ENCODE peak calls at places on chromosomes 6 and 20, in ten cellular contexts. One of them, this sample, is unnamed.

GRCh38 chr6:148524976-148525375 is 182.3 kb downstream of the SASH1 start:
- DNase-seq in substantia nigra: no peak
- DNase-seq in mammary epithelial cell: no peak
- DNase-seq in transverse colon: no peak
- DNase-seq in right cardiac atrium: no peak
- DNase-seq in fibroblast of lung: peak
- DNase-seq in tibial nerve: no peak
- DNase-seq in CD4-positive, CD25-positive, alpha-beta regulatory T cell: no peak
- DNase-seq in caudate nucleus: no peak
- DNase-seq in AG04450: no peak
- DNase-seq in this sample: no peak

GRCh38 chr6:164022632-164023031 is 608.1 kb downstream of the QKI start:
- DNase-seq in CD4-positive, CD25-positive, alpha-beta regulatory T cell: no peak
- DNase-seq in right cardiac atrium: peak
- DNase-seq in substantia nigra: no peak
- DNase-seq in fibroblast of lung: no peak
- DNase-seq in transverse colon: no peak
- DNase-seq in AG04450: no peak
- DNase-seq in caudate nucleus: no peak
- DNase-seq in tibial nerve: no peak
- DNase-seq in mammary epithelial cell: no peak
- DNase-seq in this sample: no peak

GRCh38 chr6:168150551-168151444 is 71.8 kb upstream of the FRMD1 start:
- DNase-seq in right cardiac atrium: no peak
- DNase-seq in fibroblast of lung: no peak
- DNase-seq in caudate nucleus: no peak
- DNase-seq in tibial nerve: no peak
- DNase-seq in substantia nigra: no peak
- DNase-seq in AG04450: no peak
- DNase-seq in transverse colon: peak
- DNase-seq in mammary epithelial cell: no peak
- DNase-seq in CD4-positive, CD25-positive, alpha-beta regulatory T cell: no peak
- DNase-seq in this sample: no peak

GRCh38 chr20:48826883-48827771 is 672 bp downstream of the PREX1 start:
- DNase-seq in AG04450: no peak
- DNase-seq in CD4-positive, CD25-positive, alpha-beta regulatory T cell: peak
- DNase-seq in caudate nucleus: no peak
- DNase-seq in transverse colon: peak
- DNase-seq in fibroblast of lung: peak
- DNase-seq in mammary epithelial cell: no peak
- DNase-seq in substantia nigra: no peak
- DNase-seq in tibial nerve: no peak
- DNase-seq in right cardiac atrium: peak
- DNase-seq in this sample: no peak

GRCh38 chr6:142569676-142570075 is 267.9 kb downstream of the ADGRG6 start:
- DNase-seq in caudate nucleus: peak
- DNase-seq in tibial nerve: no peak
- DNase-seq in transverse colon: no peak
- DNase-seq in right cardiac atrium: no peak
- DNase-seq in fibroblast of lung: peak
- DNase-seq in AG04450: no peak
- DNase-seq in substantia nigra: no peak
- DNase-seq in CD4-positive, CD25-positive, alpha-beta regulatory T cell: no peak
- DNase-seq in mammary epithelial cell: peak
- DNase-seq in this sample: peak

GRCh38 chr6:115899883-115900282 is 160.8 kb downstream of the FRK start:
- DNase-seq in right cardiac atrium: no peak
- DNase-seq in substantia nigra: no peak
- DNase-seq in transverse colon: no peak
- DNase-seq in fibroblast of lung: no peak
- DNase-seq in tibial nerve: no peak
- DNase-seq in mammary epithelial cell: no peak
- DNase-seq in CD4-positive, CD25-positive, alpha-beta regulatory T cell: no peak
- DNase-seq in caudate nucleus: no peak
- DNase-seq in AG04450: no peak
- DNase-seq in this sample: no peak

GRCh38 chr20:6007094-6007528 is 46.7 kb downstream of the LRRN4 start:
- DNase-seq in mammary epithelial cell: peak
- DNase-seq in right cardiac atrium: peak
- DNase-seq in transverse colon: no peak
- DNase-seq in substantia nigra: no peak
- DNase-seq in CD4-positive, CD25-positive, alpha-beta regulatory T cell: no peak
- DNase-seq in tibial nerve: no peak
- DNase-seq in caudate nucleus: no peak
- DNase-seq in AG04450: no peak
- DNase-seq in fibroblast of lung: no peak
- DNase-seq in this sample: no peak

GRCh38 chr6:21915707-21916399 is 322.3 kb downstream of the SOX4 start:
- DNase-seq in substantia nigra: no peak
- DNase-seq in mammary epithelial cell: peak
- DNase-seq in tibial nerve: no peak
- DNase-seq in right cardiac atrium: no peak
- DNase-seq in fibroblast of lung: peak
- DNase-seq in transverse colon: no peak
- DNase-seq in CD4-positive, CD25-positive, alpha-beta regulatory T cell: no peak
- DNase-seq in AG04450: no peak
- DNase-seq in caudate nucleus: no peak
- DNase-seq in this sample: no peak

GRCh38 chr6:70307008-70307407 is 4.1 kb upstream of the COL9A1 start:
- DNase-seq in substantia nigra: no peak
- DNase-seq in caudate nucleus: no peak
- DNase-seq in tibial nerve: no peak
- DNase-seq in transverse colon: no peak
- DNase-seq in fibroblast of lung: no peak
- DNase-seq in CD4-positive, CD25-positive, alpha-beta regulatory T cell: no peak
- DNase-seq in mammary epithelial cell: no peak
- DNase-seq in AG04450: no peak
- DNase-seq in right cardiac atrium: no peak
- DNase-seq in this sample: no peak

GRCh38 chr20:15491564-15491963 is 1081.7 kb downstream of the KIF16B start:
- DNase-seq in transverse colon: no peak
- DNase-seq in tibial nerve: no peak
- DNase-seq in mammary epithelial cell: peak
- DNase-seq in fibroblast of lung: no peak
- DNase-seq in substantia nigra: no peak
- DNase-seq in right cardiac atrium: no peak
- DNase-seq in AG04450: no peak
- DNase-seq in CD4-positive, CD25-positive, alpha-beta regulatory T cell: no peak
- DNase-seq in caudate nucleus: no peak
- DNase-seq in this sample: no peak

GRCh38 chr20:15496501-15497039 is 1076.7 kb downstream of the KIF16B start:
- DNase-seq in substantia nigra: no peak
- DNase-seq in right cardiac atrium: no peak
- DNase-seq in transverse colon: no peak
- DNase-seq in AG04450: no peak
- DNase-seq in caudate nucleus: no peak
- DNase-seq in tibial nerve: no peak
- DNase-seq in fibroblast of lung: no peak
- DNase-seq in mammary epithelial cell: no peak
- DNase-seq in CD4-positive, CD25-positive, alpha-beta regulatory T cell: no peak
- DNase-seq in this sample: no peak

GRCh38 chr20:15498926-15499325 is 1074.3 kb downstream of the KIF16B start:
- DNase-seq in tibial nerve: no peak
- DNase-seq in caudate nucleus: no peak
- DNase-seq in fibroblast of lung: no peak
- DNase-seq in right cardiac atrium: no peak
- DNase-seq in transverse colon: no peak
- DNase-seq in substantia nigra: no peak
- DNase-seq in mammary epithelial cell: no peak
- DNase-seq in CD4-positive, CD25-positive, alpha-beta regulatory T cell: no peak
- DNase-seq in AG04450: no peak
- DNase-seq in this sample: no peak

GRCh38 chr20:15494841-15495240 is 1078.4 kb downstream of the KIF16B start:
- DNase-seq in caudate nucleus: no peak
- DNase-seq in substantia nigra: no peak
- DNase-seq in tibial nerve: no peak
- DNase-seq in transverse colon: no peak
- DNase-seq in right cardiac atrium: no peak
- DNase-seq in AG04450: no peak
- DNase-seq in mammary epithelial cell: no peak
- DNase-seq in CD4-positive, CD25-positive, alpha-beta regulatory T cell: no peak
- DNase-seq in fibroblast of lung: no peak
- DNase-seq in this sample: no peak
- H3K27ac ChIP-seq in caudate nucleus: no peak
- H3K27ac ChIP-seq in substantia nigra: no peak
- H3K27ac ChIP-seq in tibial nerve: no peak
- H3K27ac ChIP-seq in transverse colon: no peak
- H3K27ac ChIP-seq in right cardiac atrium: no peak
- H3K27ac ChIP-seq in AG04450: no peak
- H3K27ac ChIP-seq in mammary epithelial cell: no peak
- H3K27ac ChIP-seq in CD4-positive, CD25-positive, alpha-beta regulatory T cell: no peak
- H3K27ac ChIP-seq in fibroblast of lung: no peak
- H3K27ac ChIP-seq in this sample: no peak

GRCh38 chr6:18978330-18979128 is 591.4 kb downstream of the RNF144B start:
- DNase-seq in transverse colon: no peak
- DNase-seq in fibroblast of lung: peak
- DNase-seq in AG04450: no peak
- DNase-seq in mammary epithelial cell: peak
- DNase-seq in substantia nigra: no peak
- DNase-seq in right cardiac atrium: no peak
- DNase-seq in caudate nucleus: no peak
- DNase-seq in CD4-positive, CD25-positive, alpha-beta regulatory T cell: no peak
- DNase-seq in tibial nerve: no peak
- DNase-seq in this sample: peak

GRCh38 chr6:18976091-18976490 is 588.9 kb downstream of the RNF144B start:
- DNase-seq in mammary epithelial cell: no peak
- DNase-seq in CD4-positive, CD25-positive, alpha-beta regulatory T cell: no peak
- DNase-seq in fibroblast of lung: no peak
- DNase-seq in AG04450: no peak
- DNase-seq in tibial nerve: no peak
- DNase-seq in caudate nucleus: no peak
- DNase-seq in right cardiac atrium: no peak
- DNase-seq in transverse colon: no peak
- DNase-seq in substantia nigra: no peak
- DNase-seq in this sample: no peak

GRCh38 chr6:18976966-18977365 is 589.8 kb downstream of the RNF144B start:
- DNase-seq in fibroblast of lung: no peak
- DNase-seq in tibial nerve: no peak
- DNase-seq in substantia nigra: no peak
- DNase-seq in caudate nucleus: no peak
- DNase-seq in CD4-positive, CD25-positive, alpha-beta regulatory T cell: no peak
- DNase-seq in right cardiac atrium: no peak
- DNase-seq in AG04450: no peak
- DNase-seq in transverse colon: no peak
- DNase-seq in mammary epithelial cell: no peak
- DNase-seq in this sample: no peak
- H3K27ac ChIP-seq in fibroblast of lung: no peak
- H3K27ac ChIP-seq in tibial nerve: no peak
- H3K27ac ChIP-seq in substantia nigra: no peak
- H3K27ac ChIP-seq in caudate nucleus: no peak
- H3K27ac ChIP-seq in CD4-positive, CD25-positive, alpha-beta regulatory T cell: no peak
- H3K27ac ChIP-seq in right cardiac atrium: no peak
- H3K27ac ChIP-seq in AG04450: no peak
- H3K27ac ChIP-seq in transverse colon: no peak
- H3K27ac ChIP-seq in mammary epithelial cell: no peak
- H3K27ac ChIP-seq in this sample: no peak

GRCh38 chr20:1818895-1819294 is 76.3 kb upstream of the SIRPA start:
- DNase-seq in fibroblast of lung: no peak
- DNase-seq in substantia nigra: no peak
- DNase-seq in transverse colon: no peak
- DNase-seq in AG04450: no peak
- DNase-seq in CD4-positive, CD25-positive, alpha-beta regulatory T cell: no peak
- DNase-seq in mammary epithelial cell: no peak
- DNase-seq in right cardiac atrium: no peak
- DNase-seq in tibial nerve: no peak
- DNase-seq in caudate nucleus: no peak
- DNase-seq in this sample: no peak
- H3K27ac ChIP-seq in fibroblast of lung: no peak
- H3K27ac ChIP-seq in substantia nigra: peak
- H3K27ac ChIP-seq in transverse colon: no peak
- H3K27ac ChIP-seq in AG04450: no peak
- H3K27ac ChIP-seq in CD4-positive, CD25-positive, alpha-beta regulatory T cell: no peak
- H3K27ac ChIP-seq in mammary epithelial cell: no peak
- H3K27ac ChIP-seq in right cardiac atrium: peak
- H3K27ac ChIP-seq in tibial nerve: no peak
- H3K27ac ChIP-seq in caudate nucleus: peak
- H3K27ac ChIP-seq in this sample: no peak

GRCh38 chr20:58362117-58362516 is 26.9 kb upstream of the VAPB start:
- DNase-seq in right cardiac atrium: no peak
- DNase-seq in transverse colon: no peak
- DNase-seq in caudate nucleus: no peak
- DNase-seq in mammary epithelial cell: no peak
- DNase-seq in substantia nigra: no peak
- DNase-seq in tibial nerve: no peak
- DNase-seq in fibroblast of lung: no peak
- DNase-seq in AG04450: no peak
- DNase-seq in CD4-positive, CD25-positive, alpha-beta regulatory T cell: no peak
- DNase-seq in this sample: no peak
- H3K27ac ChIP-seq in right cardiac atrium: no peak
- H3K27ac ChIP-seq in transverse colon: peak
- H3K27ac ChIP-seq in caudate nucleus: no peak
- H3K27ac ChIP-seq in mammary epithelial cell: no peak
- H3K27ac ChIP-seq in substantia nigra: no peak
- H3K27ac ChIP-seq in tibial nerve: no peak
- H3K27ac ChIP-seq in fibroblast of lung: peak
- H3K27ac ChIP-seq in AG04450: no peak
- H3K27ac ChIP-seq in CD4-positive, CD25-positive, alpha-beta regulatory T cell: no peak
- H3K27ac ChIP-seq in this sample: no peak

This sample was measured in epithelial cell of prostate.